ENCODE peak calls at places on chromosomes 11 and 22, in eight cellular contexts. One of them, this sample, is unnamed.

GRCh38 chr11:120200677-120201076 is 10.2 kb upstream of the OAF start:
- DNase-seq in Calu3: no peak
- DNase-seq in HFF-Myc: no peak
- DNase-seq in astrocyte of the spinal cord: peak
- DNase-seq in right lobe of liver: no peak
- DNase-seq in NCI-H1417: no peak
- DNase-seq in activated CD4-positive, CD25-positive, alpha-beta regulatory T cell treated with anti-CD3 and anti-CD28 coated beads, Interleukin-2, amount 50 U/mL, for 16 hours: no peak
- DNase-seq in left colon: no peak
- DNase-seq in this sample: no peak

GRCh38 chr11:113475160-113475761 is at the start of gene DRD2:
- DNase-seq in Calu3: peak
- DNase-seq in HFF-Myc: no peak
- DNase-seq in astrocyte of the spinal cord: no peak
- DNase-seq in right lobe of liver: no peak
- DNase-seq in NCI-H1417: peak
- DNase-seq in activated CD4-positive, CD25-positive, alpha-beta regulatory T cell treated with anti-CD3 and anti-CD28 coated beads, Interleukin-2, amount 50 U/mL, for 16 hours: no peak
- DNase-seq in left colon: peak
- DNase-seq in this sample: peak

GRCh38 chr11:65780770-65781151 is at the start of gene AP5B1:
- DNase-seq in Calu3: peak
- DNase-seq in HFF-Myc: no peak
- DNase-seq in astrocyte of the spinal cord: peak
- DNase-seq in right lobe of liver: peak
- DNase-seq in NCI-H1417: peak
- DNase-seq in activated CD4-positive, CD25-positive, alpha-beta regulatory T cell treated with anti-CD3 and anti-CD28 coated beads, Interleukin-2, amount 50 U/mL, for 16 hours: peak
- DNase-seq in left colon: peak
- DNase-seq in this sample: peak

GRCh38 chr22:42282252-42282942 is 11.9 kb upstream of the TCF20 start:
- DNase-seq in Calu3: no peak
- DNase-seq in HFF-Myc: no peak
- DNase-seq in astrocyte of the spinal cord: no peak
- DNase-seq in right lobe of liver: peak
- DNase-seq in NCI-H1417: peak
- DNase-seq in activated CD4-positive, CD25-positive, alpha-beta regulatory T cell treated with anti-CD3 and anti-CD28 coated beads, Interleukin-2, amount 50 U/mL, for 16 hours: no peak
- DNase-seq in left colon: peak
- DNase-seq in this sample: no peak

GRCh38 chr11:65575568-65576231 is at the start of gene EHBP1L1:
- DNase-seq in Calu3: peak
- DNase-seq in HFF-Myc: no peak
- DNase-seq in astrocyte of the spinal cord: peak
- DNase-seq in right lobe of liver: no peak
- DNase-seq in NCI-H1417: peak
- DNase-seq in activated CD4-positive, CD25-positive, alpha-beta regulatory T cell treated with anti-CD3 and anti-CD28 coated beads, Interleukin-2, amount 50 U/mL, for 16 hours: peak
- DNase-seq in left colon: peak
- DNase-seq in this sample: peak

GRCh38 chr22:40204331-40205116 is 26.8 kb downstream of the TNRC6B start:
- DNase-seq in Calu3: no peak
- DNase-seq in HFF-Myc: no peak
- DNase-seq in astrocyte of the spinal cord: peak
- DNase-seq in right lobe of liver: no peak
- DNase-seq in NCI-H1417: peak
- DNase-seq in activated CD4-positive, CD25-positive, alpha-beta regulatory T cell treated with anti-CD3 and anti-CD28 coated beads, Interleukin-2, amount 50 U/mL, for 16 hours: no peak
- DNase-seq in left colon: no peak
- DNase-seq in this sample: no peak

GRCh38 chr11:67288452-67289225 is 464 bp upstream of the ANKRD13D start:
- DNase-seq in Calu3: peak
- DNase-seq in HFF-Myc: peak
- DNase-seq in astrocyte of the spinal cord: peak
- DNase-seq in right lobe of liver: peak
- DNase-seq in NCI-H1417: peak
- DNase-seq in activated CD4-positive, CD25-positive, alpha-beta regulatory T cell treated with anti-CD3 and anti-CD28 coated beads, Interleukin-2, amount 50 U/mL, for 16 hours: peak
- DNase-seq in left colon: peak
- DNase-seq in this sample: peak

GRCh38 chr11:132941024-132941646 is 591.2 kb downstream of the OPCML start:
- DNase-seq in Calu3: no peak
- DNase-seq in HFF-Myc: peak
- DNase-seq in astrocyte of the spinal cord: peak
- DNase-seq in right lobe of liver: no peak
- DNase-seq in NCI-H1417: peak
- DNase-seq in activated CD4-positive, CD25-positive, alpha-beta regulatory T cell treated with anti-CD3 and anti-CD28 coated beads, Interleukin-2, amount 50 U/mL, for 16 hours: no peak
- DNase-seq in left colon: no peak
- DNase-seq in this sample: peak

GRCh38 chr11:112977620-112978212 is 16.5 kb downstream of the NCAM1 start:
- DNase-seq in Calu3: no peak
- DNase-seq in HFF-Myc: no peak
- DNase-seq in astrocyte of the spinal cord: peak
- DNase-seq in right lobe of liver: no peak
- DNase-seq in NCI-H1417: peak
- DNase-seq in activated CD4-positive, CD25-positive, alpha-beta regulatory T cell treated with anti-CD3 and anti-CD28 coated beads, Interleukin-2, amount 50 U/mL, for 16 hours: no peak
- DNase-seq in left colon: no peak
- DNase-seq in this sample: peak

GRCh38 chr11:9530020-9530628 is 43.3 kb upstream of the WEE1 start:
- DNase-seq in Calu3: no peak
- DNase-seq in HFF-Myc: no peak
- DNase-seq in astrocyte of the spinal cord: no peak
- DNase-seq in right lobe of liver: no peak
- DNase-seq in NCI-H1417: no peak
- DNase-seq in activated CD4-positive, CD25-positive, alpha-beta regulatory T cell treated with anti-CD3 and anti-CD28 coated beads, Interleukin-2, amount 50 U/mL, for 16 hours: no peak
- DNase-seq in left colon: no peak
- DNase-seq in this sample: no peak

GRCh38 chr11:15101072-15101701 is 13.5 kb upstream of the INSC start:
- DNase-seq in Calu3: peak
- DNase-seq in HFF-Myc: no peak
- DNase-seq in astrocyte of the spinal cord: peak
- DNase-seq in right lobe of liver: peak
- DNase-seq in NCI-H1417: peak
- DNase-seq in activated CD4-positive, CD25-positive, alpha-beta regulatory T cell treated with anti-CD3 and anti-CD28 coated beads, Interleukin-2, amount 50 U/mL, for 16 hours: no peak
- DNase-seq in left colon: peak
- DNase-seq in this sample: peak

GRCh38 chr22:34072585-34072984 is 152.3 kb upstream of the LARGE1 start:
- DNase-seq in Calu3: no peak
- DNase-seq in HFF-Myc: no peak
- DNase-seq in astrocyte of the spinal cord: no peak
- DNase-seq in right lobe of liver: no peak
- DNase-seq in NCI-H1417: no peak
- DNase-seq in activated CD4-positive, CD25-positive, alpha-beta regulatory T cell treated with anti-CD3 and anti-CD28 coated beads, Interleukin-2, amount 50 U/mL, for 16 hours: no peak
- DNase-seq in left colon: no peak
- DNase-seq in this sample: no peak

GRCh38 chr11:101863361-101863760 is 51.4 kb upstream of the CEP126 start:
- DNase-seq in Calu3: no peak
- DNase-seq in HFF-Myc: no peak
- DNase-seq in astrocyte of the spinal cord: peak
- DNase-seq in right lobe of liver: no peak
- DNase-seq in NCI-H1417: no peak
- DNase-seq in activated CD4-positive, CD25-positive, alpha-beta regulatory T cell treated with anti-CD3 and anti-CD28 coated beads, Interleukin-2, amount 50 U/mL, for 16 hours: no peak
- DNase-seq in left colon: no peak
- DNase-seq in this sample: no peak

GRCh38 chr11:16767137-16767536 is 28.7 kb downstream of the C11orf58 start:
- DNase-seq in Calu3: no peak
- DNase-seq in HFF-Myc: no peak
- DNase-seq in astrocyte of the spinal cord: no peak
- DNase-seq in right lobe of liver: no peak
- DNase-seq in NCI-H1417: no peak
- DNase-seq in activated CD4-positive, CD25-positive, alpha-beta regulatory T cell treated with anti-CD3 and anti-CD28 coated beads, Interleukin-2, amount 50 U/mL, for 16 hours: no peak
- DNase-seq in left colon: no peak
- DNase-seq in this sample: no peak

GRCh38 chr22:19886605-19887250 is 32.1 kb upstream of the GNB1L start:
- DNase-seq in Calu3: no peak
- DNase-seq in HFF-Myc: peak
- DNase-seq in astrocyte of the spinal cord: peak
- DNase-seq in right lobe of liver: no peak
- DNase-seq in NCI-H1417: no peak
- DNase-seq in activated CD4-positive, CD25-positive, alpha-beta regulatory T cell treated with anti-CD3 and anti-CD28 coated beads, Interleukin-2, amount 50 U/mL, for 16 hours: no peak
- DNase-seq in left colon: no peak
- DNase-seq in this sample: no peak

GRCh38 chr22:46054091-46054877 is 77.3 kb upstream of the WNT7B start:
- DNase-seq in Calu3: peak
- DNase-seq in HFF-Myc: no peak
- DNase-seq in astrocyte of the spinal cord: peak
- DNase-seq in right lobe of liver: peak
- DNase-seq in NCI-H1417: no peak
- DNase-seq in activated CD4-positive, CD25-positive, alpha-beta regulatory T cell treated with anti-CD3 and anti-CD28 coated beads, Interleukin-2, amount 50 U/mL, for 16 hours: no peak
- DNase-seq in left colon: peak
- DNase-seq in this sample: peak

GRCh38 chr22:23225337-23225723 is 45.0 kb downstream of the BCR start:
- DNase-seq in Calu3: no peak
- DNase-seq in HFF-Myc: no peak
- DNase-seq in astrocyte of the spinal cord: no peak
- DNase-seq in right lobe of liver: no peak
- DNase-seq in NCI-H1417: no peak
- DNase-seq in activated CD4-positive, CD25-positive, alpha-beta regulatory T cell treated with anti-CD3 and anti-CD28 coated beads, Interleukin-2, amount 50 U/mL, for 16 hours: no peak
- DNase-seq in left colon: no peak
- DNase-seq in this sample: no peak

GRCh38 chr11:7986768-7987559 is at the start of gene EIF3F:
- DNase-seq in Calu3: peak
- DNase-seq in HFF-Myc: peak
- DNase-seq in astrocyte of the spinal cord: peak
- DNase-seq in right lobe of liver: peak
- DNase-seq in NCI-H1417: peak
- DNase-seq in activated CD4-positive, CD25-positive, alpha-beta regulatory T cell treated with anti-CD3 and anti-CD28 coated beads, Interleukin-2, amount 50 U/mL, for 16 hours: peak
- DNase-seq in left colon: peak
- DNase-seq in this sample: peak

GRCh38 chr11:47856186-47856585 is 8.0 kb upstream of the NUP160 start:
- DNase-seq in Calu3: no peak
- DNase-seq in HFF-Myc: no peak
- DNase-seq in astrocyte of the spinal cord: no peak
- DNase-seq in right lobe of liver: no peak
- DNase-seq in NCI-H1417: no peak
- DNase-seq in activated CD4-positive, CD25-positive, alpha-beta regulatory T cell treated with anti-CD3 and anti-CD28 coated beads, Interleukin-2, amount 50 U/mL, for 16 hours: no peak
- DNase-seq in left colon: no peak
- DNase-seq in this sample: no peak

GRCh38 chr22:26617251-26618199 is at the start of gene CRYBB1:
- DNase-seq in Calu3: no peak
- DNase-seq in HFF-Myc: peak
- DNase-seq in astrocyte of the spinal cord: no peak
- DNase-seq in right lobe of liver: no peak
- DNase-seq in NCI-H1417: no peak
- DNase-seq in activated CD4-positive, CD25-positive, alpha-beta regulatory T cell treated with anti-CD3 and anti-CD28 coated beads, Interleukin-2, amount 50 U/mL, for 16 hours: no peak
- DNase-seq in left colon: no peak
- DNase-seq in this sample: no peak

GRCh38 chr11:12636871-12637410 is 37.3 kb upstream of the TEAD1 start:
- DNase-seq in Calu3: no peak
- DNase-seq in HFF-Myc: no peak
- DNase-seq in astrocyte of the spinal cord: no peak
- DNase-seq in right lobe of liver: no peak
- DNase-seq in NCI-H1417: no peak
- DNase-seq in activated CD4-positive, CD25-positive, alpha-beta regulatory T cell treated with anti-CD3 and anti-CD28 coated beads, Interleukin-2, amount 50 U/mL, for 16 hours: no peak
- DNase-seq in left colon: no peak
- DNase-seq in this sample: no peak

GRCh38 chr22:26072611-26073010 is 96.7 kb upstream of the SEZ6L start:
- DNase-seq in Calu3: no peak
- DNase-seq in HFF-Myc: no peak
- DNase-seq in astrocyte of the spinal cord: no peak
- DNase-seq in right lobe of liver: no peak
- DNase-seq in NCI-H1417: no peak
- DNase-seq in activated CD4-positive, CD25-positive, alpha-beta regulatory T cell treated with anti-CD3 and anti-CD28 coated beads, Interleukin-2, amount 50 U/mL, for 16 hours: no peak
- DNase-seq in left colon: no peak
- DNase-seq in this sample: no peak

GRCh38 chr11:134670961-134671370 is 258.9 kb upstream of the B3GAT1 start:
- DNase-seq in Calu3: no peak
- DNase-seq in HFF-Myc: no peak
- DNase-seq in astrocyte of the spinal cord: no peak
- DNase-seq in right lobe of liver: no peak
- DNase-seq in NCI-H1417: no peak
- DNase-seq in activated CD4-positive, CD25-positive, alpha-beta regulatory T cell treated with anti-CD3 and anti-CD28 coated beads, Interleukin-2, amount 50 U/mL, for 16 hours: no peak
- DNase-seq in left colon: no peak
- DNase-seq in this sample: no peak

GRCh38 chr11:19524171-19524671 is 188.4 kb upstream of the NAV2 start:
- DNase-seq in Calu3: peak
- DNase-seq in HFF-Myc: no peak
- DNase-seq in astrocyte of the spinal cord: peak
- DNase-seq in right lobe of liver: peak
- DNase-seq in NCI-H1417: no peak
- DNase-seq in activated CD4-positive, CD25-positive, alpha-beta regulatory T cell treated with anti-CD3 and anti-CD28 coated beads, Interleukin-2, amount 50 U/mL, for 16 hours: no peak
- DNase-seq in left colon: no peak
- DNase-seq in this sample: no peak

GRCh38 chr11:7514099-7514725 is 413 bp downstream of the PPFIBP2 start:
- DNase-seq in Calu3: peak
- DNase-seq in HFF-Myc: no peak
- DNase-seq in astrocyte of the spinal cord: no peak
- DNase-seq in right lobe of liver: no peak
- DNase-seq in NCI-H1417: peak
- DNase-seq in activated CD4-positive, CD25-positive, alpha-beta regulatory T cell treated with anti-CD3 and anti-CD28 coated beads, Interleukin-2, amount 50 U/mL, for 16 hours: no peak
- DNase-seq in left colon: peak
- DNase-seq in this sample: no peak

GRCh38 chr11:44852159-44852707 is 98.5 kb downstream of the TP53I11 start:
- DNase-seq in Calu3: no peak
- DNase-seq in HFF-Myc: no peak
- DNase-seq in astrocyte of the spinal cord: no peak
- DNase-seq in right lobe of liver: no peak
- DNase-seq in NCI-H1417: no peak
- DNase-seq in activated CD4-positive, CD25-positive, alpha-beta regulatory T cell treated with anti-CD3 and anti-CD28 coated beads, Interleukin-2, amount 50 U/mL, for 16 hours: no peak
- DNase-seq in left colon: no peak
- DNase-seq in this sample: no peak

GRCh38 chr11:117586392-117586791 is 210.6 kb downstream of the DSCAML1 start:
- DNase-seq in Calu3: no peak
- DNase-seq in HFF-Myc: no peak
- DNase-seq in astrocyte of the spinal cord: no peak
- DNase-seq in right lobe of liver: no peak
- DNase-seq in NCI-H1417: no peak
- DNase-seq in activated CD4-positive, CD25-positive, alpha-beta regulatory T cell treated with anti-CD3 and anti-CD28 coated beads, Interleukin-2, amount 50 U/mL, for 16 hours: no peak
- DNase-seq in left colon: no peak
- DNase-seq in this sample: no peak

GRCh38 chr22:20448630-20449029 is 11.0 kb upstream of the SCARF2 start:
- DNase-seq in Calu3: no peak
- DNase-seq in HFF-Myc: no peak
- DNase-seq in astrocyte of the spinal cord: no peak
- DNase-seq in right lobe of liver: no peak
- DNase-seq in NCI-H1417: no peak
- DNase-seq in activated CD4-positive, CD25-positive, alpha-beta regulatory T cell treated with anti-CD3 and anti-CD28 coated beads, Interleukin-2, amount 50 U/mL, for 16 hours: no peak
- DNase-seq in left colon: no peak
- DNase-seq in this sample: no peak

GRCh38 chr11:34724973-34725372 is 104.1 kb downstream of the EHF start:
- DNase-seq in Calu3: no peak
- DNase-seq in HFF-Myc: no peak
- DNase-seq in astrocyte of the spinal cord: no peak
- DNase-seq in right lobe of liver: no peak
- DNase-seq in NCI-H1417: no peak
- DNase-seq in activated CD4-positive, CD25-positive, alpha-beta regulatory T cell treated with anti-CD3 and anti-CD28 coated beads, Interleukin-2, amount 50 U/mL, for 16 hours: no peak
- DNase-seq in left colon: no peak
- DNase-seq in this sample: no peak

GRCh38 chr11:134846776-134847722 is 435.0 kb upstream of the B3GAT1 start:
- DNase-seq in Calu3: no peak
- DNase-seq in HFF-Myc: no peak
- DNase-seq in astrocyte of the spinal cord: no peak
- DNase-seq in right lobe of liver: no peak
- DNase-seq in NCI-H1417: no peak
- DNase-seq in activated CD4-positive, CD25-positive, alpha-beta regulatory T cell treated with anti-CD3 and anti-CD28 coated beads, Interleukin-2, amount 50 U/mL, for 16 hours: no peak
- DNase-seq in left colon: no peak
- DNase-seq in this sample: no peak

GRCh38 chr11:4025957-4026324 is 68.7 kb upstream of the RRM1 start:
- DNase-seq in Calu3: no peak
- DNase-seq in HFF-Myc: no peak
- DNase-seq in astrocyte of the spinal cord: no peak
- DNase-seq in right lobe of liver: no peak
- DNase-seq in NCI-H1417: no peak
- DNase-seq in activated CD4-positive, CD25-positive, alpha-beta regulatory T cell treated with anti-CD3 and anti-CD28 coated beads, Interleukin-2, amount 50 U/mL, for 16 hours: no peak
- DNase-seq in left colon: no peak
- DNase-seq in this sample: no peak

GRCh38 chr11:12818333-12819015 is 144.3 kb downstream of the TEAD1 start:
- DNase-seq in Calu3: no peak
- DNase-seq in HFF-Myc: no peak
- DNase-seq in astrocyte of the spinal cord: peak
- DNase-seq in right lobe of liver: no peak
- DNase-seq in NCI-H1417: no peak
- DNase-seq in activated CD4-positive, CD25-positive, alpha-beta regulatory T cell treated with anti-CD3 and anti-CD28 coated beads, Interleukin-2, amount 50 U/mL, for 16 hours: no peak
- DNase-seq in left colon: no peak
- DNase-seq in this sample: no peak

This sample was measured in NCI-H2081.